ENCODE peak calls at places on chromosomes 1 and 21, in six cellular contexts. I, H, J, V, L and P are unnamed samples. For H3K27me3, the result is how much of the 10 kb centered on the place peaks cover.

GRCh38 chr1:145961425-145962156 is 2.8 kb downstream of the ANKRD34A start:
- DNase-seq in L (no peak), V (peak), J (peak), H (peak), I (peak), P (no peak)

GRCh38 chr21:14545906-14546480 is at the start of gene SAMSN1:
- DNase-seq in I (no peak), L (no peak), J (peak), V (peak), H (peak), P (no peak)

GRCh38 chr1:111559736-111560279 is 56.4 kb upstream of the ADORA3 start:
- DNase-seq in J (no peak), H (peak), L (no peak), V (no peak), I (no peak), P (peak)

GRCh38 chr21:44858791-44859190 is 14.7 kb downstream of the PTTG1IP start:
- DNase-seq in I (no peak), L (no peak), H (no peak), J (no peak), V (no peak), P (no peak)

GRCh38 chr1:84883286-84883685 is 9.7 kb downstream of the LPAR3 start:
- DNase-seq in I (no peak), L (no peak), H (peak), V (no peak), J (no peak), P (no peak)

GRCh38 chr1:118366296-118366695 is 181.3 kb upstream of the SPAG17 start:
- DNase-seq in I (no peak), L (no peak), V (no peak), H (peak), J (no peak), P (peak)

GRCh38 chr1:43603004-43603403 is 46.9 kb upstream of the KDM4A start:
- DNase-seq in H (no peak), J (no peak), V (no peak), L (no peak), I (no peak), P (peak)

GRCh38 chr1:15156807-15157380 is 3.3 kb downstream of the TMEM51 start:
- DNase-seq in L (no peak), I (no peak), V (peak), J (no peak), H (no peak), P (no peak)

GRCh38 chr1:152786077-152786476 is at the start of gene LCE1E:
- DNase-seq in V (no peak), I (no peak), J (no peak), H (no peak), L (no peak), P (peak)

GRCh38 chr21:42395910-42396625 is at the start of gene TMPRSS3:
- DNase-seq in J (peak), L (no peak), H (no peak), I (no peak), V (peak), P (peak)

GRCh38 chr1:17007121-17007520 is 4.6 kb downstream of the ATP13A2 start:
- DNase-seq in H (no peak), I (no peak), J (no peak), V (no peak), L (no peak), P (no peak)

GRCh38 chr1:209723761-209724693 is 19.4 kb downstream of the HSD11B1 start:
- DNase-seq in J (no peak), I (no peak), L (no peak), H (no peak), V (no peak), P (no peak)

GRCh38 chr1:209202826-209203439 is 380.6 kb upstream of the CAMK1G start:
- DNase-seq in V (peak), H (peak), J (no peak), L (no peak), I (no peak), P (no peak)

GRCh38 chr1:10687782-10688408 is 108.6 kb downstream of the CASZ1 start:
- DNase-seq in J (no peak), L (no peak), V (peak), H (no peak), I (no peak), P (no peak)

GRCh38 chr1:53327183-53327941 is 508 bp downstream of the LRP8 start:
- DNase-seq in V (no peak), L (no peak), I (no peak), H (peak), J (peak), P (peak)

GRCh38 chr1:168752171-168752570 is 23.2 kb upstream of the DPT start:
- DNase-seq in J (no peak), I (no peak), V (no peak), L (no peak), H (peak), P (no peak)

GRCh38 chr1:231806623-231807470 is 180.3 kb downstream of the DISC1 start:
- DNase-seq in L (no peak), I (no peak), V (peak), J (peak), H (peak), P (peak)

GRCh38 chr1:244822878-244823277 is 12.6 kb upstream of the COX20 start:
- DNase-seq in V (no peak), H (no peak), J (no peak), I (no peak), L (no peak), P (no peak)

GRCh38 chr1:20483833-20484525 is 2.0 kb downstream of the CAMK2N1 start:
- DNase-seq in H (peak), J (no peak), I (no peak), L (no peak), V (peak), P (peak)

GRCh38 chr1:25821630-25822091 is 1.9 kb downstream of the MTFR1L start:
- DNase-seq in H (peak), J (no peak), L (no peak), I (no peak), V (peak), P (no peak)

GRCh38 chr1:202311880-202312635 is 29.7 kb downstream of the UBE2T start:
- DNase-seq in H (peak), J (no peak), I (no peak), L (no peak), V (no peak), P (no peak)

GRCh38 chr1:183991360-183992155 is 46.0 kb downstream of the COLGALT2 start:
- DNase-seq in J (no peak), L (no peak), H (no peak), V (no peak), I (no peak), P (no peak)

GRCh38 chr21:33245289-33245918 is 15.7 kb downstream of the IFNAR2 start:
- DNase-seq in L (no peak), J (no peak), V (no peak), I (no peak), H (no peak), P (no peak)

GRCh38 chr1:246291141-246291540 is 215.9 kb downstream of the SMYD3 start:
- DNase-seq in L (no peak), J (no peak), I (no peak), V (no peak), H (no peak), P (no peak)

GRCh38 chr1:235401251-235401650 is 34.0 kb downstream of the TBCE start:
- DNase-seq in I (no peak), V (no peak), J (no peak), L (no peak), H (no peak), P (no peak)

GRCh38 chr1:155978973-155979429 is 654 bp upstream of the ARHGEF2 start:
- DNase-seq in J (no peak), I (no peak), H (no peak), V (no peak), L (no peak), P (peak)

GRCh38 chr1:117642963-117643362 is 37.1 kb downstream of the TENT5C start:
- DNase-seq in L (no peak), V (no peak), J (no peak), H (no peak), I (no peak), P (no peak)

GRCh38 chr21:18245493-18245967 is 897 bp downstream of the CHODL start:
- DNase-seq in I (no peak), J (no peak), L (no peak), H (no peak), V (no peak), P (peak)

GRCh38 chr1:159877695-159878444 is 15.4 kb upstream of the VSIG8 start:
- DNase-seq in H (no peak), V (peak), I (no peak), L (no peak), J (no peak), P (no peak)

GRCh38 chr1:73611681-73612080 is 586.3 kb downstream of the LRRIQ3 start:
- DNase-seq in I (no peak), H (no peak), J (no peak), V (no peak), L (no peak), P (no peak)

GRCh38 chr1:94734963-94735899 is 84.9 kb upstream of the SLC44A3 start:
- DNase-seq in L (no peak), H (no peak), I (peak), V (peak), J (peak), P (peak)

GRCh38 chr1:2789164-2789985 is 12.1 kb downstream of the TTC34 start:
- DNase-seq in L (no peak), I (no peak), J (peak), V (no peak), H (no peak), P (no peak)

GRCh38 chr1:2788506-2789163 is 12.9 kb downstream of the TTC34 start:
- DNase-seq in L (no peak), V (no peak), J (peak), I (no peak), H (no peak), P (no peak)

GRCh38 chr1:2789986-2790581 is 11.4 kb downstream of the TTC34 start:
- DNase-seq in V (no peak), I (no peak), L (no peak), H (no peak), J (peak), P (no peak)

GRCh38 chr1:2787163-2787911 is 14.2 kb downstream of the TTC34 start:
- DNase-seq in L (no peak), J (peak), V (no peak), I (no peak), H (peak), P (no peak)

DNA sequence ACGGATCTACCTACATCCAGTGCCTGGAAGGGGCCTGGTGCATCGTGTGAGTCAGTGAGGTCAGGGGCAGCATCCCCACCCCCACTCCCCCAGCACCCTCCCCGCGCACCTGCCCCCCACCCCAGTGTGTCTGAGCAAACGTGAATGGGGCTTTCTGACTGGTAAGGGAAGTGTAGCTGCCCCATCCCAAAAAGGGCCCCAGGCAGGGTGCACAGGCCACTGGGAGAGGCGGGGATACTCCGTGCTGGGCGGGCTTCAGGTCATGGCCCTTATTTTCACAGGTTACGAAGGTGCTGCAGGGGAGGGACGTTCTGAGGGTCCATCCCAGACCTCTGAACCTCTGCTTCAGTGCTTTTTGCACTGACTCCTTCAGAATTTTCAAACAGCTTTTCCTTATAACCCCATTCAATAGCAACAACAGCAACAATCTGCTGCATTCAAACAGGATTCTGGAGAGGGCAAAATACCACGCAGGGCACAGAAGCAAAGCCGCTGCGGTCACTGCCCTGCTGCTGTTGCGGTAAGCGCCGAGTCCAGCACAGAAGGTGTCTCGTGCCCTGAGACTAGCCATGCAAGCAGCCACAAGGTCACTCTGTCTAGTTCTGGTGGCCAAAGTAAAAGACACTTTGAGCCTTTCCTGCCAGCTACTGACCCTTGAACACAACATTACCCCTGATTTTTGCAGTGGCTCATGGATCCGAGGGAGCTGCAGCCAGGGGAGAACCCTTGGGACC is 10.3 kb downstream of the TTC34 start:
- DNase-seq in H (no peak), V (no peak), J (no peak), L (no peak), I (no peak), P (no peak)
- H3K27me3 ChIP-seq in H (under half), V (under half), J (half or more), L (under half), I (half or more), P (under half)

GRCh38 chr1:216483672-216484401 is 60.6 kb upstream of the USH2A start:
- DNase-seq in L (no peak), H (no peak), I (no peak), J (no peak), V (no peak), P (no peak)
- H3K27ac ChIP-seq in L (no peak), H (no peak), I (no peak), J (no peak), V (no peak), P (no peak)

GRCh38 chr1:34864759-34865158 is 5.2 kb upstream of the SMIM12 start:
- DNase-seq in I (no peak), J (no peak), L (no peak), H (no peak), V (no peak), P (no peak)
- H3K27me3 ChIP-seq in I (under half), J (under half), L (under half), H (under half), V (under half), P (under half)

DNA sequence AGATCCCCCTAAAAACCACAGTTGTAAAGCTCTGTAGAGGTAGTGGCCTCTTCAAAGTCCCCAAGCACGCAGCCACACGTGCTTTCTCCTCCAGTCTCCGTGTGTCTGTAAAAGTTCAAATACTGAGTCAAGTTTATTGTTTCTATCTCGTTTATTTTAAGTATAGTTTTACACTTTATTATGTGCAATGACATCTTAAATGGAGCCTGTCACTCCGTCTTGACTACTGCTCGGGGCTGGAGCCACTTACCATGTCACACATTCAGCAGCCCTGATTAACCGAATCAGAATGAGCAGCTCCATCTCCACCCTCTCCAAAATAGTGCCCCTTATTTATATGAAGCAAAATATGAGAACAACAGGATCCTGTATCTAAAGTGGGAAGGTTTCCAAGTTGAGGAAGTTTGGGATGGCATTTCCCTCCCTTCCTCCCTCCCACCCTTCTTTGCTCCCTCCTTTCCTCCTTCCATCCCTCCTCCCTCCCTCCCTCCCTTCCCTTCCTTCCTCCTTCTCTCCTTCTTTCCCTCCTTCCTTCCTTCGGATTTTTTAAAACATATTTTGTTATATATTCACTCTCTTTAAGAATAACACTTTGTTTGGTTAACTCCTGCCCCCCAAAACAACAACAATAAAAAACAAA is 201.1 kb downstream of the PBX1 start:
- DNase-seq in V (no peak), L (no peak), I (no peak), J (no peak), H (no peak), P (no peak)
- H3K27ac ChIP-seq in V (peak), L (no peak), I (no peak), J (no peak), H (no peak), P (no peak)

DNA sequence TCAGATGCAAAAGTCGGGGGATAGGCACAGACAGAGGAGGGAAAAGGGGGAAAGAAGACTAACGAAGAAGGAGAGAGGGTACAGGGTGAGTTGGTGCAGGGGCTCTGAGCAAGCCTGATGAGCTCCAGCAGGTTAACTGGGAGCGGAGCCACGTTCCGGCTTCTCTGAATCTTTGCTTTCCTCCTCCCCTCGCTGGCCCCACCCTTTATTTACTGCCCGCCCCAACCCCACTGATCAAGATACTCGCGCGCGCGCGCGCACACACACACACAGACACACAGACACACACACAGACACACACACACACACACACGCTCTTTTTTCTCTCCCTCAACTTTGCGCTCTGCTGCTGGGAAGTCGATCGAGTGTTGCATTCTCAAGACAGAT is at the start of gene GRIK1:
- DNase-seq in L (no peak), V (no peak), J (no peak), I (no peak), H (no peak), P (peak)
- H3K27me3 ChIP-seq in L (under half), V (under half), J (half or more), I (half or more), H (half or more), P (half or more)